ENCODE peak calls at places on chromosomes 4 and X, in four cellular contexts. One of them, this sample, is unnamed.

GRCh38 chr4:144968606-144969005 is 129.4 kb downstream of the ANAPC10 start:
- DNase-seq in effector memory CD8-positive, alpha-beta T cell: no peak
- DNase-seq in RCC 7860: no peak
- DNase-seq in posterior vena cava: no peak
- DNase-seq in this sample: no peak

GRCh38 chr4:10587697-10588096 is 96.9 kb downstream of the CLNK start:
- DNase-seq in effector memory CD8-positive, alpha-beta T cell: peak; percentile 35
- DNase-seq in RCC 7860: no peak
- DNase-seq in posterior vena cava: no peak
- DNase-seq in this sample: no peak

GRCh38 chrX:71166461-71166860 is 21.8 kb downstream of the NLGN3 start:
- DNase-seq in effector memory CD8-positive, alpha-beta T cell: no peak
- DNase-seq in RCC 7860: no peak
- DNase-seq in posterior vena cava: no peak
- DNase-seq in this sample: no peak

GRCh38 chr4:131054489-131055019 is 1958.6 kb downstream of the C4orf33 start:
- DNase-seq in effector memory CD8-positive, alpha-beta T cell: no peak
- DNase-seq in RCC 7860: no peak
- DNase-seq in posterior vena cava: no peak
- DNase-seq in this sample: no peak

GRCh38 chr4:54660591-54660990 is 2.8 kb downstream of the KIT start:
- DNase-seq in effector memory CD8-positive, alpha-beta T cell: no peak
- DNase-seq in RCC 7860: no peak
- DNase-seq in posterior vena cava: no peak
- DNase-seq in this sample: no peak

GRCh38 chr4:139798456-139798855 is 132.8 kb downstream of the MGST2 start:
- DNase-seq in effector memory CD8-positive, alpha-beta T cell: no peak
- DNase-seq in RCC 7860: no peak
- DNase-seq in posterior vena cava: no peak
- DNase-seq in this sample: no peak

GRCh38 chr4:18844726-18845125 is 823.2 kb upstream of the LCORL start:
- DNase-seq in effector memory CD8-positive, alpha-beta T cell: no peak
- DNase-seq in RCC 7860: no peak
- DNase-seq in posterior vena cava: no peak
- DNase-seq in this sample: no peak

GRCh38 chrX:66233206-66233605 is 69.2 kb downstream of the HEPH start:
- DNase-seq in effector memory CD8-positive, alpha-beta T cell: no peak
- DNase-seq in RCC 7860: no peak
- DNase-seq in posterior vena cava: no peak
- DNase-seq in this sample: no peak

GRCh38 chr4:4574792-4575191 is 32.9 kb upstream of the STX18 start:
- DNase-seq in effector memory CD8-positive, alpha-beta T cell: peak; percentile 9
- DNase-seq in RCC 7860: no peak
- DNase-seq in posterior vena cava: peak; percentile 87
- DNase-seq in this sample: peak; percentile 75

GRCh38 chrX:115018944-115019343 is 1.5 kb upstream of the IL13RA2 start:
- DNase-seq in effector memory CD8-positive, alpha-beta T cell: no peak
- DNase-seq in RCC 7860: no peak
- DNase-seq in posterior vena cava: no peak
- DNase-seq in this sample: no peak

GRCh38 chr4:41132055-41132683 is 82.2 kb downstream of the APBB2 start:
- DNase-seq in effector memory CD8-positive, alpha-beta T cell: no peak
- DNase-seq in RCC 7860: no peak
- DNase-seq in posterior vena cava: no peak
- DNase-seq in this sample: no peak

GRCh38 chrX:12946838-12947544 is 27.9 kb upstream of the TMSB4X start:
- DNase-seq in effector memory CD8-positive, alpha-beta T cell: peak; percentile 71
- DNase-seq in RCC 7860: peak; percentile 71
- DNase-seq in posterior vena cava: no peak
- DNase-seq in this sample: peak; percentile 75

GRCh38 chr4:54901202-54901601 is 224.2 kb downstream of the KDR start:
- DNase-seq in effector memory CD8-positive, alpha-beta T cell: no peak
- DNase-seq in RCC 7860: no peak
- DNase-seq in posterior vena cava: no peak
- DNase-seq in this sample: no peak

GRCh38 chr4:98919996-98920395 is 8.9 kb downstream of the EIF4E start:
- DNase-seq in effector memory CD8-positive, alpha-beta T cell: no peak
- DNase-seq in RCC 7860: no peak
- DNase-seq in posterior vena cava: no peak
- DNase-seq in this sample: peak; percentile 18

GRCh38 chr4:143082698-143083097 is 102.0 kb upstream of the USP38 start:
- DNase-seq in effector memory CD8-positive, alpha-beta T cell: no peak
- DNase-seq in RCC 7860: no peak
- DNase-seq in posterior vena cava: no peak
- DNase-seq in this sample: no peak

GRCh38 chr4:122584517-122584916 is 36.3 kb downstream of the IL21 start:
- DNase-seq in effector memory CD8-positive, alpha-beta T cell: no peak
- DNase-seq in RCC 7860: peak; percentile 25
- DNase-seq in posterior vena cava: no peak
- DNase-seq in this sample: no peak

GRCh38 chr4:24174622-24175021 is 284.8 kb upstream of the PPARGC1A start:
- DNase-seq in effector memory CD8-positive, alpha-beta T cell: no peak
- DNase-seq in RCC 7860: no peak
- DNase-seq in posterior vena cava: no peak
- DNase-seq in this sample: no peak

GRCh38 chr4:156830356-156830755 is 141.2 kb downstream of the PDGFC start:
- DNase-seq in effector memory CD8-positive, alpha-beta T cell: no peak
- DNase-seq in RCC 7860: peak; percentile 83
- DNase-seq in posterior vena cava: no peak
- DNase-seq in this sample: no peak

GRCh38 chrX:30786374-30786773 is 102.7 kb downstream of the TAB3 start:
- DNase-seq in effector memory CD8-positive, alpha-beta T cell: no peak
- DNase-seq in RCC 7860: no peak
- DNase-seq in posterior vena cava: no peak
- DNase-seq in this sample: no peak

GRCh38 chrX:10569946-10570345 is 50.4 kb downstream of the MID1 start:
- DNase-seq in effector memory CD8-positive, alpha-beta T cell: no peak
- DNase-seq in RCC 7860: no peak
- DNase-seq in posterior vena cava: no peak
- DNase-seq in this sample: no peak

GRCh38 chrX:102154218-102154860 is 1.4 kb downstream of the BEX5 start:
- DNase-seq in effector memory CD8-positive, alpha-beta T cell: no peak
- DNase-seq in RCC 7860: no peak
- DNase-seq in posterior vena cava: no peak
- DNase-seq in this sample: no peak

GRCh38 chr4:78613522-78614311 is 62.1 kb downstream of the ANXA3 start:
- DNase-seq in effector memory CD8-positive, alpha-beta T cell: no peak
- DNase-seq in RCC 7860: no peak
- DNase-seq in posterior vena cava: no peak
- DNase-seq in this sample: no peak

GRCh38 chr4:148273501-148273986 is 168.7 kb downstream of the NR3C2 start:
- DNase-seq in effector memory CD8-positive, alpha-beta T cell: no peak
- DNase-seq in RCC 7860: no peak
- DNase-seq in posterior vena cava: no peak
- DNase-seq in this sample: no peak

GRCh38 chr4:135434936-135435335 is 1233.3 kb upstream of the PABPC4L start:
- DNase-seq in effector memory CD8-positive, alpha-beta T cell: no peak
- DNase-seq in RCC 7860: no peak
- DNase-seq in posterior vena cava: no peak
- DNase-seq in this sample: no peak

GRCh38 chr4:122412547-122412946 is 33.7 kb downstream of the ADAD1 start:
- DNase-seq in effector memory CD8-positive, alpha-beta T cell: no peak
- DNase-seq in RCC 7860: no peak
- DNase-seq in posterior vena cava: no peak
- DNase-seq in this sample: no peak

GRCh38 chrX:79153348-79153747 is 8.9 kb downstream of the GPR174 start:
- DNase-seq in effector memory CD8-positive, alpha-beta T cell: no peak
- DNase-seq in RCC 7860: no peak
- DNase-seq in posterior vena cava: no peak
- DNase-seq in this sample: no peak

GRCh38 chrX:12581546-12581945 is 209.7 kb upstream of the PRPS2 start:
- DNase-seq in effector memory CD8-positive, alpha-beta T cell: no peak
- DNase-seq in RCC 7860: no peak
- DNase-seq in posterior vena cava: no peak
- DNase-seq in this sample: no peak

GRCh38 chrX:96407501-96407900 is 277.1 kb upstream of the DIAPH2 start:
- DNase-seq in effector memory CD8-positive, alpha-beta T cell: no peak
- DNase-seq in RCC 7860: no peak
- DNase-seq in posterior vena cava: no peak
- DNase-seq in this sample: peak; percentile 8

GRCh38 chr4:337932-338758 is 531 bp downstream of the ZNF141 start:
- DNase-seq in effector memory CD8-positive, alpha-beta T cell: peak; percentile 26
- DNase-seq in RCC 7860: no peak
- DNase-seq in posterior vena cava: peak; percentile 85
- DNase-seq in this sample: peak; percentile 14

GRCh38 chr4:128068927-128069326 is 7.8 kb downstream of the LARP1B start:
- DNase-seq in effector memory CD8-positive, alpha-beta T cell: no peak
- DNase-seq in RCC 7860: no peak
- DNase-seq in posterior vena cava: peak; percentile 26
- DNase-seq in this sample: peak; percentile 30

GRCh38 chr4:184406915-184407314 is 67.4 kb downstream of the IRF2 start:
- DNase-seq in effector memory CD8-positive, alpha-beta T cell: no peak
- DNase-seq in RCC 7860: no peak
- DNase-seq in posterior vena cava: no peak
- DNase-seq in this sample: no peak

GRCh38 chrX:146186540-146186939 is 368.9 kb downstream of the SLITRK2 start:
- DNase-seq in effector memory CD8-positive, alpha-beta T cell: no peak
- DNase-seq in RCC 7860: no peak
- DNase-seq in posterior vena cava: no peak
- DNase-seq in this sample: no peak

GRCh38 chrX:29872831-29873230 is 342.5 kb upstream of the MAGEB2 start:
- DNase-seq in effector memory CD8-positive, alpha-beta T cell: no peak
- DNase-seq in RCC 7860: no peak
- DNase-seq in posterior vena cava: no peak
- DNase-seq in this sample: no peak